ENCODE peak calls at places on chromosome 4, in seven cellular contexts. C is esophagus muscularis mucosa, E is thoracic aorta, D is cardiac muscle cell, X is K562, Q is IMR-90, M is Peyer's patch. U is an unnamed sample. For H3K4me1, the result is how much of the 10 kb centered on the place peaks cover.

GRCh38 chr4:76197001-76197743 is 16.5 kb downstream of the SCARB2 start:
- DNase-seq in M (no peak), X (no peak), E (no peak), Q (peak), D (no peak), C (peak), U (no peak)

GRCh38 chr4:174314770-174315169 is 31.1 kb downstream of the CEP44 start:
- DNase-seq in E (no peak), C (no peak), D (peak), Q (peak), X (peak), M (no peak), U (no peak)

GRCh38 chr4:83221897-83222441 is 62.6 kb downstream of the COQ2 start:
- DNase-seq in D (no peak), X (no peak), C (no peak), E (no peak), Q (no peak), M (no peak), U (no peak)

GRCh38 chr4:144556636-144557035 is 89.3 kb upstream of the HHIP start:
- DNase-seq in D (no peak), C (no peak), E (no peak), Q (no peak), X (no peak), M (no peak), U (no peak)

GRCh38 chr4:79652232-79652631 is 244.2 kb upstream of the GK2 start:
- DNase-seq in M (no peak), D (peak), E (no peak), X (no peak), Q (peak), C (no peak), U (no peak)

GRCh38 chr4:7193040-7193958 is 961 bp downstream of the SORCS2 start:
- DNase-seq in X (no peak), E (no peak), M (no peak), Q (no peak), C (no peak), D (no peak), U (no peak)

GRCh38 chr4:168096444-168096784 is 4.1 kb downstream of the ANXA10 start:
- DNase-seq in E (no peak), M (no peak), X (no peak), D (no peak), C (no peak), Q (no peak), U (no peak)

GRCh38 chr4:113683143-113683542 is 78.4 kb downstream of the CAMK2D start:
- DNase-seq in Q (no peak), E (no peak), X (no peak), M (no peak), C (no peak), D (no peak), U (no peak)

GRCh38 chr4:155837203-155837796 is 28.8 kb downstream of the ASIC5 start:
- DNase-seq in X (no peak), D (no peak), M (no peak), E (no peak), Q (no peak), C (no peak), U (no peak)

GRCh38 chr4:69984030-69984443 is 11.7 kb upstream of the STATH start:
- DNase-seq in X (no peak), E (no peak), Q (no peak), M (no peak), D (peak), C (no peak), U (no peak)

GRCh38 chr4:53010320-53010719 is 148.2 kb downstream of the RASL11B start:
- DNase-seq in X (no peak), M (no peak), E (no peak), C (no peak), Q (peak), D (peak), U (peak)

GRCh38 chr4:107824367-107825071 is at the start of gene SGMS2:
- DNase-seq in Q (peak), C (peak), D (peak), E (peak), M (peak), X (peak), U (peak)

GRCh38 chr4:86688026-86688425 is 93.9 kb downstream of the PTPN13 start:
- DNase-seq in C (no peak), X (no peak), Q (no peak), D (no peak), M (no peak), E (no peak), U (no peak)

GRCh38 chr4:107794001-107794400 is 30.7 kb upstream of the SGMS2 start:
- DNase-seq in D (no peak), X (no peak), C (no peak), M (peak), Q (no peak), E (no peak), U (no peak)

GRCh38 chr4:189659302-189659701 is 281.4 kb upstream of the FRG1 start:
- DNase-seq in M (no peak), C (peak), E (no peak), Q (no peak), X (no peak), D (no peak), U (no peak)
- H3K4me3 ChIP-seq in M (no peak), C (no peak), E (no peak), Q (no peak), X (no peak), D (no peak), U (no peak)

GRCh38 chr4:676871-677235 is 2.5 kb downstream of the MYL5 start:
- DNase-seq in Q (no peak), E (no peak), X (no peak), M (no peak), D (no peak), C (no peak), U (no peak)
- H3K4me1 ChIP-seq in Q (under half), E (under half), X (half or more), M (under half), D (under half), C (under half), U (under half)

DNA sequence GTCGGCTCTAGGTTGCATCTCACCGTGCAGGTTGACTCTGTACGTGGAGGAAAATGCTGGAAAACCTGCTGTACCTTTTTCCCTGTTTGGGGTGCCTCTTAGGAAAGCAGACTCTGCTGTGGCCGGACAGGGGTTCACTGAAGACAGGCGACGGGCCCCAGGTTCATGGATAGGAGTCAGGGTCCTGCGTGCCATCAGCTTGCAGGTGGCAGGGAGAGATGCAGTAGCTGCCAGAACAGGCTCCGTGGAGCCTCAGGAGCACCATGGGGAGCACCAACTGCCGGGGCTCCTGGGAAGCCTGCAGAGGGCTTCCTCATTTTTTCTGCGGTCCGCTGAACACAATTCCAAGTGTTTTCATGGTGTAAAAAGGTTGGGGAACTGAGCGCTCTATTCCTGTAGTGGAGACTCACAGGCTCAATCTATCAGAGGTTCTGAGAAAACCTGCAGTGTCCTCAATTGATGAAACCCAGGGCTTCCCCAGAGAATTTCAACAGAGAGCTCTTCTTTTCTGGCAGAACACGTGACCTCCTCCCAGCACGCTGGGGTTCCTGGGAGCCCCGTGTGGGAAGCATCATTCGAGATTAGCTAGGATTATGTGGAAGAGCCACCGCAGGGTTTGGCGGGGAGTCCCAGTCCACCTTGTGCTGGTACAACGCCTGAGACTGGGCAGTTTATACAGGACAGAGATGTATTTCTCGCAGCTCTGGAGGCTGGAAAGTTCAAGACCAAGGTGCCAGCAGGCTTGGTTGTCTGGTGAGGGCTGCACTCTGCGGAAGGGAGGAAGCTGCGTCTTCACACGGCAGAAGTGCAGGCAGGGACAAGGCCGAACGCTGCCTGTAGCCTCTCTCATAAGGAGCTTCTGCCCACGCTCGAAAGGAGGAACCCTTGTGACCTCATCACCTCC is 1.6 kb downstream of the HTRA3 start:
- DNase-seq in C (no peak), D (peak), E (no peak), Q (no peak), X (no peak), M (no peak), U (no peak)
- H3K4me3 ChIP-seq in C (peak), D (no peak), E (peak), Q (no peak), X (no peak), M (peak), U (peak)

DNA sequence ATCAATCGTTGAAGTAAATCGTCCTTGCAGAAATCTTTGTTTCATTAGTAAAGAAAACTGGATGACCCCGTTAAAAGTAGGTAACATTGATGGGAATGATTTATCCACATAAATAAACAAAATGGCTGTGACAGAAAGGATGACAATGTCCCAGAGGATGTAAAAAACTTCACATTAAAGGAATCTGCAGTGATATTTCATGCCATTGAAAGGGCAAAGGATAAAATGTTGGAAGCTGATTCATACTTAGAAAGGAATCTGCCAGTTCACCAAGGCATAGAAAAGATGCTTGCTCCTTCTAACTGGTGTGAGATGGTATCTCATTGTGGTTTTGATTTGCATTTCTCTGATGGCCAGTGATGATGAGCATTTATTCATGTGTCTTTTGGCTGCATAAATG is 24.2 kb upstream of the EPGN start:
- DNase-seq in E (no peak), Q (peak), C (no peak), X (no peak), D (peak), M (no peak), U (no peak)
- H3K4me1 ChIP-seq in E (under half), Q (under half), C (under half), X (under half), D (under half), M (under half), U (under half)

GRCh38 chr4:54228064-54228527 is 997 bp upstream of the PDGFRA start:
- DNase-seq in C (peak), X (peak), E (no peak), M (peak), D (peak), Q (peak), U (peak)
- H3K4me3 ChIP-seq in C (peak), X (no peak), E (peak), M (peak), D (peak), Q (peak), U (peak)

DNA sequence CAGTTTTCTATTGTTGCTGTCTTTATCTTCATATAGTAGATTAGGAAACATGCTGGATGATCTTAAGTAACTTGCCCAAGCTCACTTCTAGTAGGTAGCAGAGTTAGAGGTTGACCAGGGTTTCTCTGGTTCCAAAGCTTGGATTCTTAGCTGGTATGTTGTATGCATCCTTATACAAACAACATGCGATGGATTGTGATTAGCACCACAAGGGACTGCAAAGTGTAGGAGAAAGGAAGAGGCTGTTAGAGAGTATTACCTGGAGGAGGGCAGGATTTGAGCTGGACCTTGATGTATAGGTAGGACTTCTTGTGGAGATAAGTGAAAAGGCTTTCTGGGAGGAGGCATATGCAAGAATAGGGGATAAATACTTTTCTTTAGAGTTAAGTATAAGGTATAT is 5.6 kb downstream of the STIM2 start:
- DNase-seq in C (no peak), X (no peak), D (no peak), Q (no peak), E (no peak), M (no peak), U (no peak)
- H3K4me1 ChIP-seq in C (under half), X (under half), D (half or more), Q (under half), E (under half), M (under half), U (under half)

GRCh38 chr4:48043504-48043903 is 26.9 kb downstream of the NIPAL1 start:
- DNase-seq in M (no peak), C (no peak), X (no peak), Q (no peak), E (no peak), D (no peak), U (no peak)
- H3K4me3 ChIP-seq in M (no peak), C (no peak), X (no peak), Q (no peak), E (no peak), D (no peak), U (no peak)

GRCh38 chr4:47513493-47513892 is 28.4 kb downstream of the ATP10D start:
- DNase-seq in M (no peak), X (no peak), Q (no peak), C (no peak), D (no peak), E (no peak), U (no peak)
- H3K4me1 ChIP-seq in M (under half), X (under half), Q (under half), C (under half), D (under half), E (under half), U (under half)

DNA sequence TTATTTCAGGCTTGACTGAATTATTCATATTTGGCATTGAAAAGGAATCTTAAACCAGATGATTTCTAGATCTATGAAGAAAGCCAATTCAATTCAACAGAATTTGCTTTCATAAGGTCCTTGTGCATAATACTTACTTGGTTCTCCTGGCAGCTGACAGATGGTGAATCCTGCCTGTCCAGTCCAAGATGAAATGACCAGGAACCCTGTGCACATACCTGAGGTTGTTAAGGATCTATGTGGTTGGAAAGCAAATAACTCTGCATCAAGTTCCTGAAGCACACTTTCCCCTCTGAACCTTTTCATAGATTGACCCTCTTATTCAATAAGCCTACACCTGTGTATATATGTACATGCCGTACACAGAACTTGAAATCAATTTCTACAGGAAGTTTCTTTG is 562.7 kb downstream of the PPARGC1A start:
- DNase-seq in C (no peak), D (no peak), E (no peak), Q (no peak), X (no peak), M (no peak), U (no peak)
- H3K4me3 ChIP-seq in C (no peak), D (no peak), E (no peak), Q (no peak), X (no peak), M (no peak), U (no peak)

U was measured in gastrocnemius medialis.